ENCODE peak calls at places on chromosomes 12 and 14, in six cellular contexts. U is activated CD8-positive, alpha-beta memory T cell treated with anti-CD3 and anti-CD28 coated beads for 24 hours; D is testis; Q is fibroblast of pulmonary artery; S is activated B cell treated with CpG ODN at 0.5 μM for 24 hours; E is IMR-90. F is an unnamed sample.

GRCh38 chr12:85367886-85368385 is 87.9 kb downstream of the ALX1 start:
- DNase-seq in U (no peak), D (no peak), Q (no peak), S (no peak), E (no peak), F (no peak)

GRCh38 chr12:11765421-11765816 is 115.9 kb downstream of the ETV6 start:
- DNase-seq in U (no peak), D (no peak), Q (no peak), S (no peak), E (peak), F (no peak)

GRCh38 chr12:44874981-44875416 is 1.1 kb downstream of the NELL2 start:
- DNase-seq in U (no peak), D (no peak), Q (no peak), S (no peak), E (no peak), F (no peak)

GRCh38 chr14:99254391-99255009 is 17.5 kb downstream of the BCL11B start:
- DNase-seq in U (peak), D (no peak), Q (no peak), S (no peak), E (no peak), F (no peak)

GRCh38 chr12:95809000-95809680 is 18.6 kb upstream of the NTN4 start:
- DNase-seq in U (no peak), D (no peak), Q (no peak), S (no peak), E (no peak), F (no peak)

GRCh38 chr12:58775396-58775795 is 144.9 kb downstream of the LRIG3 start:
- DNase-seq in U (no peak), D (no peak), Q (no peak), S (no peak), E (no peak), F (no peak)

GRCh38 chr14:27114180-27114579 is 516.3 kb upstream of the NOVA1 start:
- DNase-seq in U (no peak), D (no peak), Q (no peak), S (no peak), E (no peak), F (no peak)

GRCh38 chr12:77049767-77050353 is 15.5 kb downstream of the E2F7 start:
- DNase-seq in U (no peak), D (no peak), Q (peak), S (no peak), E (peak), F (no peak)

GRCh38 chr12:4769073-4769472 is 48.9 kb downstream of the GALNT8 start:
- DNase-seq in U (no peak), D (no peak), Q (no peak), S (no peak), E (no peak), F (no peak)

GRCh38 chr12:124053855-124054254 is 80.8 kb downstream of the ZNF664 start:
- DNase-seq in U (no peak), D (peak), Q (peak), S (no peak), E (peak), F (no peak)

GRCh38 chr14:69712217-69712565 is 54.8 kb upstream of the SRSF5 start:
- DNase-seq in U (no peak), D (no peak), Q (no peak), S (no peak), E (no peak), F (no peak)

GRCh38 chr12:131797588-131797934 is 30.6 kb upstream of the MMP17 start:
- DNase-seq in U (no peak), D (no peak), Q (no peak), S (no peak), E (no peak), F (no peak)

GRCh38 chr12:119676573-119676972 is 8.6 kb downstream of the PRKAB1 start:
- DNase-seq in U (no peak), D (no peak), Q (no peak), S (no peak), E (no peak), F (no peak)

GRCh38 chr12:127820846-127821245 is 446.1 kb upstream of the TMEM132C start:
- DNase-seq in U (no peak), D (no peak), Q (no peak), S (no peak), E (no peak), F (peak)

GRCh38 chr14:63496837-63497400 is 46.3 kb downstream of the PPP2R5E start:
- DNase-seq in U (no peak), D (no peak), Q (no peak), S (no peak), E (no peak), F (no peak)

GRCh38 chr12:111180830-111181726 is 187.8 kb downstream of the PHETA1 start:
- DNase-seq in U (no peak), D (peak), Q (peak), S (no peak), E (peak), F (no peak)

GRCh38 chr12:27534060-27534764 is 10.2 kb downstream of the PPFIBP1 start:
- DNase-seq in U (no peak), D (no peak), Q (no peak), S (no peak), E (no peak), F (no peak)